ENCODE peak calls at places on chromosomes 11 and 22, in six cellular contexts. W is GM04504, U is transverse colon, G is fibroblast of pulmonary artery, Y is brain microvascular endothelial cell, F is MV-4-11. Q is an unnamed sample.

GRCh38 chr11:2366271-2366670 is 10.8 kb upstream of the CD81 start:
- DNase-seq in F (no peak), W (no peak), G (no peak), U (no peak), Y (no peak), Q (no peak)

GRCh38 chr22:49769691-49770315 is 57.9 kb downstream of the BRD1 start:
- DNase-seq in W (no peak), U (peak; percentile 4), F (no peak), Y (no peak), G (no peak), Q (no peak)

GRCh38 chr11:44316388-44317240 is 6.7 kb upstream of the ALX4 start:
- DNase-seq in F (no peak), G (no peak), U (no peak), W (no peak), Y (no peak), Q (no peak)

GRCh38 chr22:23131931-23132330 is 9.9 kb downstream of the RSPH14 start:
- DNase-seq in F (no peak), W (no peak), Y (no peak), U (no peak), G (no peak), Q (no peak)

GRCh38 chr11:74739546-74740270 is 8.5 kb upstream of the CHRDL2 start:
- DNase-seq in W (peak; percentile 46), F (peak; percentile 56), U (peak; percentile 45), Y (peak; percentile 35), G (peak; percentile 79), Q (peak; percentile 52)

GRCh38 chr11:64305691-64306562 is 603 bp downstream of the ESRRA start:
- DNase-seq in Y (no peak), F (peak; percentile 82), U (peak; percentile 89), W (no peak), G (peak; percentile 36), Q (no peak)

GRCh38 chr22:23204541-23205157 is 24.3 kb downstream of the BCR start:
- DNase-seq in U (no peak), F (no peak), W (no peak), Y (no peak), G (no peak), Q (no peak)

GRCh38 chr11:46447544-46447943 is 56.0 kb upstream of the CHRM4 start:
- DNase-seq in U (no peak), Y (no peak), G (no peak), W (no peak), F (no peak), Q (no peak)

GRCh38 chr11:125364085-125364822 is 131.8 kb downstream of the FEZ1 start:
- DNase-seq in F (no peak), G (peak; percentile 34), Y (peak; percentile 58), W (peak; percentile 18), U (no peak), Q (no peak)

GRCh38 chr22:20973634-20974286 is 6.7 kb downstream of the AIFM3 start:
- DNase-seq in G (no peak), Y (no peak), U (no peak), F (no peak), W (no peak), Q (no peak)

GRCh38 chr11:45477588-45477987 is 187.8 kb downstream of the CHST1 start:
- DNase-seq in Y (no peak), G (no peak), U (no peak), F (no peak), W (no peak), Q (no peak)

GRCh38 chr11:134275534-134276395 is at the start of gene GLB1L3:
- DNase-seq in U (peak; percentile 33), G (no peak), W (no peak), F (peak; percentile 4), Y (no peak), Q (no peak)

GRCh38 chr22:47157093-47157420 is 394.6 kb downstream of the TBC1D22A start:
- DNase-seq in G (no peak), U (no peak), Y (no peak), F (no peak), W (no peak), Q (no peak)

GRCh38 chr11:70568504-70569172 is 170.3 kb downstream of the CTTN start:
- DNase-seq in F (peak; percentile 76), Y (peak; percentile 23), W (no peak), U (peak; percentile 49), G (peak; percentile 39), Q (peak; percentile 43)

GRCh38 chr11:33530824-33531223 is 169.8 kb downstream of the C11orf91 start:
- DNase-seq in G (peak; percentile 41), Y (peak; percentile 47), U (no peak), F (no peak), W (peak; percentile 58), Q (peak; percentile 75)

GRCh38 chr11:71206186-71206585 is 46.2 kb downstream of the SHANK2 start:
- DNase-seq in Y (no peak), U (peak; percentile 33), F (no peak), W (no peak), G (peak; percentile 1), Q (no peak)

GRCh38 chr11:69155302-69156198 is at the start of gene SMIM38:
- DNase-seq in Y (no peak), U (no peak), G (no peak), F (no peak), W (no peak), Q (no peak)

GRCh38 chr11:76698321-76699043 is 27.9 kb upstream of the LRRC32 start:
- DNase-seq in U (no peak), W (no peak), G (no peak), F (peak; percentile 21), Y (no peak), Q (no peak)

Q was measured in stromal cell of bone marrow.